ENCODE peak calls at places on chromosome 15, in eight cellular contexts. One of them, this sample, is unnamed.

GRCh38 chr15:27934782-27935181 is 164.3 kb downstream of the OCA2 start:
- DNase-seq in GM23338: no peak
- DNase-seq in HL-60: no peak
- DNase-seq in cardiac muscle cell: no peak
- DNase-seq in nephron progenitor cell: no peak
- DNase-seq in mesothelial cell of epicardium: no peak
- DNase-seq in natural killer cell: no peak
- DNase-seq in psoas muscle: no peak
- DNase-seq in this sample: no peak

GRCh38 chr15:58770519-58770856 is 614 bp upstream of the MINDY2 start:
- DNase-seq in GM23338: no peak
- DNase-seq in HL-60: no peak
- DNase-seq in cardiac muscle cell: no peak
- DNase-seq in nephron progenitor cell: no peak
- DNase-seq in mesothelial cell of epicardium: no peak
- DNase-seq in natural killer cell: no peak
- DNase-seq in psoas muscle: no peak
- DNase-seq in this sample: no peak

GRCh38 chr15:75809986-75810750 is 33.1 kb upstream of the UBE2Q2 start:
- DNase-seq in GM23338: peak
- DNase-seq in HL-60: no peak
- DNase-seq in cardiac muscle cell: peak
- DNase-seq in nephron progenitor cell: no peak
- DNase-seq in mesothelial cell of epicardium: no peak
- DNase-seq in natural killer cell: no peak
- DNase-seq in psoas muscle: no peak
- DNase-seq in this sample: no peak

GRCh38 chr15:99209326-99209725 is 40.1 kb downstream of the TTC23 start:
- DNase-seq in GM23338: no peak
- DNase-seq in HL-60: no peak
- DNase-seq in cardiac muscle cell: no peak
- DNase-seq in nephron progenitor cell: no peak
- DNase-seq in mesothelial cell of epicardium: no peak
- DNase-seq in natural killer cell: no peak
- DNase-seq in psoas muscle: no peak
- DNase-seq in this sample: no peak

GRCh38 chr15:97652041-97652440 is 308.5 kb upstream of the ARRDC4 start:
- DNase-seq in GM23338: no peak
- DNase-seq in HL-60: no peak
- DNase-seq in cardiac muscle cell: no peak
- DNase-seq in nephron progenitor cell: no peak
- DNase-seq in mesothelial cell of epicardium: no peak
- DNase-seq in natural killer cell: no peak
- DNase-seq in psoas muscle: no peak
- DNase-seq in this sample: no peak

GRCh38 chr15:69576035-69576526 is 123.5 kb downstream of the RPLP1 start:
- DNase-seq in GM23338: peak
- DNase-seq in HL-60: peak
- DNase-seq in cardiac muscle cell: peak
- DNase-seq in nephron progenitor cell: peak
- DNase-seq in mesothelial cell of epicardium: no peak
- DNase-seq in natural killer cell: peak
- DNase-seq in psoas muscle: peak
- DNase-seq in this sample: no peak

GRCh38 chr15:89409993-89410767 is 75.6 kb upstream of the POLG start:
- DNase-seq in GM23338: no peak
- DNase-seq in HL-60: no peak
- DNase-seq in cardiac muscle cell: no peak
- DNase-seq in nephron progenitor cell: no peak
- DNase-seq in mesothelial cell of epicardium: no peak
- DNase-seq in natural killer cell: no peak
- DNase-seq in psoas muscle: no peak
- DNase-seq in this sample: no peak

GRCh38 chr15:64246364-64247189 is 83.8 kb upstream of the PPIB start:
- DNase-seq in GM23338: peak
- DNase-seq in HL-60: peak
- DNase-seq in cardiac muscle cell: no peak
- DNase-seq in nephron progenitor cell: no peak
- DNase-seq in mesothelial cell of epicardium: no peak
- DNase-seq in natural killer cell: no peak
- DNase-seq in psoas muscle: no peak
- DNase-seq in this sample: no peak

GRCh38 chr15:48096813-48097212 is 24.0 kb upstream of the SLC24A5 start:
- DNase-seq in GM23338: no peak
- DNase-seq in HL-60: no peak
- DNase-seq in cardiac muscle cell: no peak
- DNase-seq in nephron progenitor cell: no peak
- DNase-seq in mesothelial cell of epicardium: no peak
- DNase-seq in natural killer cell: no peak
- DNase-seq in psoas muscle: no peak
- DNase-seq in this sample: no peak

GRCh38 chr15:90637693-90638092 is 79.5 kb upstream of the BLM start:
- DNase-seq in GM23338: no peak
- DNase-seq in HL-60: no peak
- DNase-seq in cardiac muscle cell: no peak
- DNase-seq in nephron progenitor cell: no peak
- DNase-seq in mesothelial cell of epicardium: no peak
- DNase-seq in natural killer cell: no peak
- DNase-seq in psoas muscle: no peak
- DNase-seq in this sample: no peak

GRCh38 chr15:52523646-52524045 is 5.0 kb downstream of the MYO5A start:
- DNase-seq in GM23338: peak
- DNase-seq in HL-60: no peak
- DNase-seq in cardiac muscle cell: no peak
- DNase-seq in nephron progenitor cell: no peak
- DNase-seq in mesothelial cell of epicardium: no peak
- DNase-seq in natural killer cell: no peak
- DNase-seq in psoas muscle: no peak
- DNase-seq in this sample: no peak

GRCh38 chr15:59222906-59223579 is 16.4 kb downstream of the LDHAL6B start:
- DNase-seq in GM23338: no peak
- DNase-seq in HL-60: no peak
- DNase-seq in cardiac muscle cell: no peak
- DNase-seq in nephron progenitor cell: no peak
- DNase-seq in mesothelial cell of epicardium: no peak
- DNase-seq in natural killer cell: no peak
- DNase-seq in psoas muscle: no peak
- DNase-seq in this sample: no peak

GRCh38 chr15:51735211-51735610 is 2.2 kb downstream of the LYSMD2 start:
- DNase-seq in GM23338: no peak
- DNase-seq in HL-60: no peak
- DNase-seq in cardiac muscle cell: no peak
- DNase-seq in nephron progenitor cell: no peak
- DNase-seq in mesothelial cell of epicardium: no peak
- DNase-seq in natural killer cell: no peak
- DNase-seq in psoas muscle: no peak
- DNase-seq in this sample: no peak

GRCh38 chr15:71149645-71150557 is 34.6 kb downstream of the THSD4 start:
- DNase-seq in GM23338: no peak
- DNase-seq in HL-60: no peak
- DNase-seq in cardiac muscle cell: peak
- DNase-seq in nephron progenitor cell: no peak
- DNase-seq in mesothelial cell of epicardium: no peak
- DNase-seq in natural killer cell: no peak
- DNase-seq in psoas muscle: no peak
- DNase-seq in this sample: no peak

GRCh38 chr15:32861741-32862140 is 143.9 kb downstream of the GREM1 start:
- DNase-seq in GM23338: peak
- DNase-seq in HL-60: no peak
- DNase-seq in cardiac muscle cell: no peak
- DNase-seq in nephron progenitor cell: peak
- DNase-seq in mesothelial cell of epicardium: no peak
- DNase-seq in natural killer cell: no peak
- DNase-seq in psoas muscle: peak
- DNase-seq in this sample: no peak

GRCh38 chr15:78626611-78627010 is 5.8 kb upstream of the CHRNA3 start:
- DNase-seq in GM23338: no peak
- DNase-seq in HL-60: no peak
- DNase-seq in cardiac muscle cell: no peak
- DNase-seq in nephron progenitor cell: no peak
- DNase-seq in mesothelial cell of epicardium: no peak
- DNase-seq in natural killer cell: no peak
- DNase-seq in psoas muscle: no peak
- DNase-seq in this sample: no peak

GRCh38 chr15:81274932-81275341 is 49.0 kb downstream of the STARD5 start:
- DNase-seq in GM23338: peak
- DNase-seq in HL-60: peak
- DNase-seq in cardiac muscle cell: peak
- DNase-seq in nephron progenitor cell: peak
- DNase-seq in mesothelial cell of epicardium: peak
- DNase-seq in natural killer cell: peak
- DNase-seq in psoas muscle: peak
- DNase-seq in this sample: peak

GRCh38 chr15:65793813-65794104 is 1.7 kb upstream of the DENND4A start:
- DNase-seq in GM23338: no peak
- DNase-seq in HL-60: no peak
- DNase-seq in cardiac muscle cell: no peak
- DNase-seq in nephron progenitor cell: no peak
- DNase-seq in mesothelial cell of epicardium: no peak
- DNase-seq in natural killer cell: no peak
- DNase-seq in psoas muscle: no peak
- DNase-seq in this sample: no peak

DNA sequence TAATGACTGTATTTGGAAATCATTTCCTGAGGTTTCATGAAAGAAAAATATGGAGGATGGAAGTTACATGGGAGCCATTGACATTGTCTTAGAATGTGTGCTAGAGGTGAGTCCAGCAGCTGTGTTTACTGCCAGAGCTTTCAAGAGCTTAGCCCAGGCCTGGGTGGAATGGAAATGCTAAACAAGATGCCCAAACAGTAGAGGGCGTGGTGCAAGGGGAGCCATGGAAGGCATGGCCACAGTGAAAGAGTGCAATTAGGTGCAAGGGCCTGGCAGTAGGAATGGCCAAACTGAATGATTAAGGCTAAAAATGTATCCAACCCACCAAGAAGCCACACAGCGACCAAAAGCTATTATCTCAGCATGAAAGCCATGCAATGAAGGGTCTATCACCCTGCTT is 257.7 kb upstream of the NR2F2 start:
- DNase-seq in GM23338: no peak
- DNase-seq in HL-60: no peak
- DNase-seq in cardiac muscle cell: no peak
- DNase-seq in nephron progenitor cell: no peak
- DNase-seq in mesothelial cell of epicardium: no peak
- DNase-seq in natural killer cell: no peak
- DNase-seq in psoas muscle: no peak
- DNase-seq in this sample: no peak
- TF ChIP-seq CTCF in GM23338: peak
- TF ChIP-seq CTCF in HL-60: no peak
- TF ChIP-seq CTCF in cardiac muscle cell: no peak
- TF ChIP-seq CTCF in nephron progenitor cell: no peak
- TF ChIP-seq CTCF in mesothelial cell of epicardium: no peak
- TF ChIP-seq CTCF in natural killer cell: no peak
- TF ChIP-seq CTCF in psoas muscle: no peak
- TF ChIP-seq CTCF in this sample: no peak

GRCh38 chr15:67569668-67570067 is 27.2 kb downstream of the MAP2K5 start:
- DNase-seq in GM23338: no peak
- DNase-seq in HL-60: no peak
- DNase-seq in cardiac muscle cell: no peak
- DNase-seq in nephron progenitor cell: no peak
- DNase-seq in mesothelial cell of epicardium: no peak
- DNase-seq in natural killer cell: no peak
- DNase-seq in psoas muscle: no peak
- DNase-seq in this sample: no peak
- TF ChIP-seq CTCF in GM23338: no peak
- TF ChIP-seq CTCF in HL-60: no peak
- TF ChIP-seq CTCF in cardiac muscle cell: no peak
- TF ChIP-seq CTCF in nephron progenitor cell: no peak
- TF ChIP-seq CTCF in mesothelial cell of epicardium: no peak
- TF ChIP-seq CTCF in natural killer cell: no peak
- TF ChIP-seq CTCF in psoas muscle: no peak
- TF ChIP-seq CTCF in this sample: no peak

GRCh38 chr15:45183001-45183400 is 4.8 kb downstream of the SHF start:
- DNase-seq in GM23338: no peak
- DNase-seq in HL-60: no peak
- DNase-seq in cardiac muscle cell: no peak
- DNase-seq in nephron progenitor cell: no peak
- DNase-seq in mesothelial cell of epicardium: no peak
- DNase-seq in natural killer cell: no peak
- DNase-seq in psoas muscle: no peak
- DNase-seq in this sample: no peak
- TF ChIP-seq CTCF in GM23338: no peak
- TF ChIP-seq CTCF in HL-60: no peak
- TF ChIP-seq CTCF in cardiac muscle cell: no peak
- TF ChIP-seq CTCF in nephron progenitor cell: no peak
- TF ChIP-seq CTCF in mesothelial cell of epicardium: no peak
- TF ChIP-seq CTCF in natural killer cell: no peak
- TF ChIP-seq CTCF in psoas muscle: no peak
- TF ChIP-seq CTCF in this sample: no peak

GRCh38 chr15:87728998-87729397 is 527.5 kb downstream of the NTRK3 start:
- DNase-seq in GM23338: no peak
- DNase-seq in HL-60: no peak
- DNase-seq in cardiac muscle cell: no peak
- DNase-seq in nephron progenitor cell: no peak
- DNase-seq in mesothelial cell of epicardium: no peak
- DNase-seq in natural killer cell: no peak
- DNase-seq in psoas muscle: no peak
- DNase-seq in this sample: no peak
- TF ChIP-seq CTCF in GM23338: no peak
- TF ChIP-seq CTCF in HL-60: no peak
- TF ChIP-seq CTCF in cardiac muscle cell: no peak
- TF ChIP-seq CTCF in nephron progenitor cell: no peak
- TF ChIP-seq CTCF in mesothelial cell of epicardium: no peak
- TF ChIP-seq CTCF in natural killer cell: no peak
- TF ChIP-seq CTCF in psoas muscle: no peak
- TF ChIP-seq CTCF in this sample: no peak

GRCh38 chr15:38658431-38658830 is 93.8 kb upstream of the RASGRP1 start:
- DNase-seq in GM23338: no peak
- DNase-seq in HL-60: no peak
- DNase-seq in cardiac muscle cell: no peak
- DNase-seq in nephron progenitor cell: no peak
- DNase-seq in mesothelial cell of epicardium: no peak
- DNase-seq in natural killer cell: no peak
- DNase-seq in psoas muscle: no peak
- DNase-seq in this sample: no peak

GRCh38 chr15:38662398-38662797 is 97.8 kb upstream of the RASGRP1 start:
- DNase-seq in GM23338: no peak
- DNase-seq in HL-60: no peak
- DNase-seq in cardiac muscle cell: no peak
- DNase-seq in nephron progenitor cell: no peak
- DNase-seq in mesothelial cell of epicardium: no peak
- DNase-seq in natural killer cell: no peak
- DNase-seq in psoas muscle: no peak
- DNase-seq in this sample: no peak

GRCh38 chr15:38662805-38663204 is 98.2 kb upstream of the RASGRP1 start:
- DNase-seq in GM23338: no peak
- DNase-seq in HL-60: no peak
- DNase-seq in cardiac muscle cell: no peak
- DNase-seq in nephron progenitor cell: no peak
- DNase-seq in mesothelial cell of epicardium: no peak
- DNase-seq in natural killer cell: no peak
- DNase-seq in psoas muscle: no peak
- DNase-seq in this sample: no peak

GRCh38 chr15:38665586-38665985 is 101.0 kb upstream of the RASGRP1 start:
- DNase-seq in GM23338: no peak
- DNase-seq in HL-60: no peak
- DNase-seq in cardiac muscle cell: no peak
- DNase-seq in nephron progenitor cell: no peak
- DNase-seq in mesothelial cell of epicardium: no peak
- DNase-seq in natural killer cell: no peak
- DNase-seq in psoas muscle: no peak
- DNase-seq in this sample: no peak

GRCh38 chr15:38660726-38661125 is 96.1 kb upstream of the RASGRP1 start:
- DNase-seq in GM23338: no peak
- DNase-seq in HL-60: no peak
- DNase-seq in cardiac muscle cell: no peak
- DNase-seq in nephron progenitor cell: no peak
- DNase-seq in mesothelial cell of epicardium: no peak
- DNase-seq in natural killer cell: no peak
- DNase-seq in psoas muscle: no peak
- DNase-seq in this sample: no peak
- TF ChIP-seq CTCF in GM23338: no peak
- TF ChIP-seq CTCF in HL-60: no peak
- TF ChIP-seq CTCF in cardiac muscle cell: no peak
- TF ChIP-seq CTCF in nephron progenitor cell: no peak
- TF ChIP-seq CTCF in mesothelial cell of epicardium: no peak
- TF ChIP-seq CTCF in natural killer cell: no peak
- TF ChIP-seq CTCF in psoas muscle: no peak
- TF ChIP-seq CTCF in this sample: no peak